ENCODE peak calls at places on chromosomes 5 and 9, in four cellular contexts. B, S, W and C are unnamed samples.
A peak's percentile ranks its signal among the peaks of the same experiment; 100 is the strongest.

GRCh38 chr9:85630676-85631075 is 111.1 kb downstream of the AGTPBP1 start:
- DNase-seq in W (no peak), S (no peak), B (no peak), C (no peak)

GRCh38 chr5:139903805-139904565 is 108.4 kb downstream of the PSD2 start:
- DNase-seq in S (peak; percentile 36), B (peak; percentile 64), W (no peak), C (no peak)

GRCh38 chr9:121321039-121321503 is 49.0 kb downstream of the STOM start:
- DNase-seq in W (no peak), B (no peak), S (no peak), C (no peak)

GRCh38 chr5:147534172-147534951 is 24.5 kb upstream of the DPYSL3 start:
- DNase-seq in S (no peak), B (no peak), W (peak; percentile 86), C (no peak)

GRCh38 chr9:136543830-136544548 is 1.9 kb downstream of the NOTCH1 start:
- DNase-seq in S (peak; percentile 77), B (no peak), W (no peak), C (no peak)

GRCh38 chr9:105047652-105048031 is 119.7 kb upstream of the ABCA1 start:
- DNase-seq in W (no peak), S (no peak), B (no peak), C (no peak)

GRCh38 chr5:141734501-141735231 is 52.6 kb upstream of the ARAP3 start:
- DNase-seq in B (no peak), W (peak; percentile 51), S (no peak), C (no peak)

GRCh38 chr9:135283621-135284020 is 196.0 kb upstream of the PPP1R26 start:
- DNase-seq in S (no peak), B (no peak), W (no peak), C (no peak)

GRCh38 chr5:24365406-24365805 is 279.4 kb downstream of the CDH10 start:
- DNase-seq in S (no peak), W (no peak), B (no peak), C (no peak)

GRCh38 chr9:83322438-83322837 is 215.8 kb downstream of the FRMD3 start:
- DNase-seq in B (no peak), S (no peak), W (peak; percentile 87), C (no peak)

GRCh38 chr9:107782381-107782780 is 292.8 kb upstream of the KLF4 start:
- DNase-seq in B (no peak), W (peak; percentile 89), S (no peak), C (no peak)

GRCh38 chr9:126615251-126615790 is 1.6 kb downstream of the LMX1B start:
- DNase-seq in W (peak; percentile 9), S (no peak), B (peak; percentile 66), C (no peak)

GRCh38 chr9:135309763-135310125 is 169.8 kb upstream of the PPP1R26 start:
- DNase-seq in B (no peak), W (no peak), S (no peak), C (no peak)

GRCh38 chr9:126880947-126881332 is 20.5 kb downstream of the ZBTB34 start:
- DNase-seq in S (no peak), B (no peak), W (no peak), C (no peak)

GRCh38 chr5:95884021-95884333 is 61.5 kb upstream of the GLRX start:
- DNase-seq in B (no peak), W (peak; percentile 54), S (no peak), C (no peak)

GRCh38 chr5:573976-574375 is 38.2 kb upstream of the CEP72 start:
- DNase-seq in S (no peak), W (no peak), B (no peak), C (no peak)

GRCh38 chr9:24516463-24516862 is 29.2 kb downstream of the IZUMO3 start:
- DNase-seq in W (no peak), B (no peak), S (no peak), C (no peak)

GRCh38 chr9:136088939-136089696 is 6.0 kb downstream of the NACC2 start:
- DNase-seq in B (peak; percentile 76), W (no peak), S (no peak), C (no peak)

GRCh38 chr9:133351908-133352634 is 4.1 kb downstream of the RPL7A start:
- DNase-seq in B (no peak), W (peak; percentile 65), S (no peak), C (no peak)
- TF ChIP-seq CTCF in B (peak; percentile 57), W (peak; percentile 66), S (peak; percentile 49), C (peak; percentile 77)

GRCh38 chr9:69326261-69326660 is 1.2 kb downstream of the ENTREP1 start:
- DNase-seq in B (no peak), S (no peak), W (no peak), C (no peak)

GRCh38 chr9:69325409-69326212 is 596 bp downstream of the ENTREP1 start:
- DNase-seq in S (no peak), B (peak; percentile 71), W (no peak), C (no peak)

GRCh38 chr9:69323886-69324285 is 1.1 kb upstream of the ENTREP1 start:
- DNase-seq in W (no peak), S (no peak), B (no peak), C (no peak)

GRCh38 chr9:69322256-69322655 is 2.8 kb upstream of the ENTREP1 start:
- DNase-seq in W (no peak), S (no peak), B (no peak), C (no peak)

GRCh38 chr9:69324549-69325401 is at the start of gene ENTREP1:
- DNase-seq in S (peak; percentile 55), B (peak; percentile 92), W (peak; percentile 15), C (no peak)
- H3K4me3 ChIP-seq in S (peak within 1 kb of the TSS; percentile 38), B (peak within 1 kb of the TSS; percentile 62), W (no peak within 1 kb of the TSS), C (peak within 1 kb of the TSS; percentile 61)

GRCh38 chr5:135229679-135230132 is 169.3 kb downstream of the MACROH2A1 start:
- DNase-seq in W (no peak), B (no peak), S (no peak), C (no peak)
- TF ChIP-seq CTCF in W (no peak), B (no peak), S (no peak), C (no peak)

GRCh38 chr5:138573223-138573622 is 2.0 kb downstream of the HSPA9 start:
- DNase-seq in S (no peak), B (no peak), W (no peak), C (no peak)
- H3K4me3 ChIP-seq in S (no peak overlapping the region), B (no peak overlapping the region), W (no peak overlapping the region), C (no peak overlapping the region)

DNA sequence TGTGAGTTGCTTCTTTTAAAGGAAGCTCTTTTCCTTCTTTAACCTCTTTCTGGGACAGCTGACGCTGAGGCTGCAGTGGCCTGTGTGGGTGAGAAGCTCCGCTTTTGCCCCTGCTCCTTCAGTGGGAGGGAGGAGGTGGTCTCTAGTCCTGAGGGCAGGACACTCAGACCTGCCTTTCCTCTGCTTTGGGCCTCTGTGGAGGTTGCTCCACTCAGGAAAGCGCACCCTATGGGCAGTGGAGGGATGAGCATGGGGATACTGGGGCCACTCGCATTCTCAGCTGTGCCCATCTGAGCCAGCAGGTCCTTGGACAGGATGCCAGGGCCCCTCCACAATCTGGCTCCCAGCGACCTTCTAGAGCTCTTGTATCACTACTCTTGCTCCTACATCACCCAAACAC is 111.5 kb downstream of the NSG2 start:
- DNase-seq in W (no peak), B (no peak), S (peak; percentile 28), C (no peak)
- TF ChIP-seq CTCF in W (no peak), B (no peak), S (no peak), C (no peak)